ENCODE peak calls at places on chromosomes 6 and 20, in six cellular contexts. G, C, X, S, F and W are unnamed samples. For H3K4me1 and H3K9me3, the result is how much of the 10 kb centered on the place peaks cover.

GRCh38 chr6:41675992-41676391 is 37.7 kb downstream of the MDFI start:
- DNase-seq in G (no peak), C (no peak), X (no peak), S (no peak), F (no peak), W (no peak)

GRCh38 chr6:164344801-164345291 is 930.3 kb downstream of the QKI start:
- DNase-seq in G (no peak), C (no peak), X (peak), S (no peak), F (no peak), W (peak)

GRCh38 chr6:117118490-117118889 is 146.9 kb upstream of the VGLL2 start:
- DNase-seq in G (no peak), C (no peak), X (no peak), S (no peak), F (no peak), W (no peak)

GRCh38 chr6:138161434-138162103 is at the start of gene ARFGEF3:
- DNase-seq in G (no peak), C (no peak), X (peak), S (peak), F (peak), W (no peak)

GRCh38 chr6:13278184-13278583 is 50.2 kb downstream of the TBC1D7 start:
- DNase-seq in G (no peak), C (no peak), X (no peak), S (no peak), F (no peak), W (peak)

GRCh38 chr20:49717693-49718092 is 4.0 kb upstream of the B4GALT5 start:
- DNase-seq in G (no peak), C (no peak), X (no peak), S (no peak), F (no peak), W (no peak)

GRCh38 chr6:75381878-75382633 is 97.5 kb upstream of the TMEM30A start:
- DNase-seq in G (no peak), C (no peak), X (peak), S (no peak), F (no peak), W (no peak)

GRCh38 chr6:55825402-55826051 is 49.9 kb downstream of the BMP5 start:
- DNase-seq in G (no peak), C (no peak), X (peak), S (no peak), F (peak), W (no peak)

GRCh38 chr6:44237813-44238433 is 9.0 kb upstream of the HSP90AB1 start:
- DNase-seq in G (peak), C (peak), X (peak), S (peak), F (peak), W (no peak)

GRCh38 chr20:32675223-32675975 is 1.7 kb upstream of the C20orf203 start:
- DNase-seq in G (no peak), C (no peak), X (no peak), S (no peak), F (no peak), W (no peak)

GRCh38 chr20:1805161-1805581 is 90.0 kb upstream of the SIRPA start:
- DNase-seq in G (no peak), C (no peak), X (no peak), S (no peak), F (no peak), W (no peak)

GRCh38 chr6:65112435-65112834 is 594.6 kb downstream of the EYS start:
- DNase-seq in G (no peak), C (no peak), X (no peak), S (no peak), F (no peak), W (no peak)

GRCh38 chr20:19110866-19111460 is 101.5 kb upstream of the SLC24A3 start:
- DNase-seq in G (no peak), C (no peak), X (no peak), S (no peak), F (no peak), W (no peak)

GRCh38 chr20:29878281-29878741 is 1379.2 kb upstream of the DEFB115 start:
- DNase-seq in G (no peak), C (no peak), X (peak), S (peak), F (no peak), W (no peak)

GRCh38 chr20:34316191-34316814 is 13.1 kb upstream of the AHCY start:
- DNase-seq in G (no peak), C (no peak), X (peak), S (no peak), F (no peak), W (no peak)

GRCh38 chr6:33688451-33689147 is 22.9 kb downstream of the UQCC2 start:
- DNase-seq in G (no peak), C (no peak), X (no peak), S (no peak), F (no peak), W (no peak)

GRCh38 chr6:162636167-162636566 is 91.4 kb downstream of the PRKN start:
- DNase-seq in G (no peak), C (no peak), X (no peak), S (no peak), F (no peak), W (no peak)

GRCh38 chr6:17501982-17502704 is 98.0 kb upstream of the FAM8A1 start:
- DNase-seq in G (no peak), C (no peak), X (no peak), S (no peak), F (no peak), W (no peak)

GRCh38 chr20:55264825-55265224 is 740.5 kb downstream of the CBLN4 start:
- DNase-seq in G (no peak), C (no peak), X (no peak), S (no peak), F (no peak), W (no peak)

GRCh38 chr6:92710048-92710447 is 709.3 kb downstream of the EPHA7 start:
- DNase-seq in G (no peak), C (no peak), X (no peak), S (no peak), F (no peak), W (no peak)

GRCh38 chr6:30450908-30451818 is 38.1 kb upstream of the HLA-E start:
- DNase-seq in G (peak), C (no peak), X (peak), S (peak), F (peak), W (no peak)

GRCh38 chr6:137731960-137732616 is 135.0 kb upstream of the TNFAIP3 start:
- DNase-seq in G (no peak), C (no peak), X (peak), S (no peak), F (no peak), W (no peak)

GRCh38 chr6:132063738-132064137 is 112.6 kb upstream of the CCN2 start:
- DNase-seq in G (no peak), C (peak), X (peak), S (no peak), F (no peak), W (no peak)

GRCh38 chr20:52242237-52243230 is 51.0 kb upstream of the ZFP64 start:
- DNase-seq in G (no peak), C (no peak), X (peak), S (no peak), F (no peak), W (no peak)

DNA sequence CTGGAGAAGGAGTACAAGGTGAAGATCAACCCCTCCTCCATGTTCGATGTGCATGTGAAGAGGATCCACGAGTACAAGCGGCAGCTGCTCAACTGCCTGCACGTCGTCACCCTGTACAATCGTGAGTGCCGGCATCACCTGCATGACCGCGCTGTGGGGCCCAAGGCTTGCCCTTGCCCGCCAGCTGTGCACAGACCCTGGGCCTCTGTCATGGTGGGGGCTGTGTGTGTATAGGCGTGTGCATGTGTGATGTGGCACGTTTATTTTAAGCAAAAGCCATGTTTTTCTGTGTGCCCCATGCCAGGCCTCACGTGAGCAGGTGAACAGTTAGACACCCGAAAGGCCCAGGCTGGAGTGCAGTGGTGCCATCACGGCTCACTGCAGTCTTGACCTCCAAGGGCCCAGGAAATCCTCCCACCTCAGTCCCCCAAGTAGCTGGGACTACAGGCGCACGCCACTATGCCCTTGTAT is 36.3 kb downstream of the PYGB start:
- DNase-seq in G (no peak), C (no peak), X (no peak), S (peak), F (no peak), W (no peak)
- H3K4me1 ChIP-seq in G (under half), C (under half), X (under half), S (under half), F (under half), W (under half)

GRCh38 chr6:124076336-124077048 is 272.8 kb downstream of the NKAIN2 start:
- DNase-seq in G (no peak), C (no peak), X (no peak), S (no peak), F (no peak), W (no peak)
- H3K9me3 ChIP-seq in G (under half), C (under half), X (under half), S (under half), F (under half), W (under half)

DNA sequence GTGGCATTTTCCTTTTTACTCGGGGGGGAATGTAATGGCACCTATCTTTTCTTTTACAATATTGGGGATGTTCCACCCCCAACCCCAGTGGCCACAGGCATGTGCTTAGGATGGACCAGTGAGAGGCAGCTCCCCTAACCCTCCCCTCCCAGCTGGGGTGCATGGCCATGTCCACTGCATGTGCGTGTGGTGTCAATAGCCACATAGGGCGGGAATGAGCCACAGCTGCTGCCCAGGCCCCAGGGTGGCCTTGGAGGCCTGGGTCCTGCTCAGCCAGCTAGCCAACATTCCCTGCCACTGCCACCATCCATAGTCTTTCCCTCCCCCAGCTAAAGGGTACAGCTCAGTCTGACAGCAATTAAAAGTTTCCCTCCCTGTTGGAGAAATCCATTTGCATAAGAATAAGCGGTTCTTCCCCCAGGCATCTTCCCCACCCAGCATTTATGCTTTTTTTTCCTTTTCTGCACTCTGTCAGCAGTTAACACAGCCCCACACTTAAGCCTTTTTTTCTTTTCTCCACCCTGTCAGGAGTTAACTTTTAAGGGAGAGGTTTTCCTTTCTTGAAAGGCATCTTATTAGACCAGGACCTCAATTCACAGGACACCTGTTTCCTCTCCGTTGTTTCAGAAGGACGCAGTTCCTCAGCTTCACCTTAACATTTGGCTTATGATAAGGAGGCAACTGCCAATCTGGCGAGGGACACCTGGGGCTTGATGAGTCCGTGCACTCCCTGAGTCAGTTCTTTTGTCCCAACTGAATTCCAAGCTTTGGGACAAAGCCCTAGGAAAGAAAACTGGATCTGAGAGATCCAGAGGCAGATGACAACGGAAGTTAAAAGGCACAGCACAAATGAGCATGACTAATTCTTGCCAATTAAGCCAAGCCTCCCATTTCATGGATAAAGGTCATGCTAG is 121.4 kb downstream of the TPBG start:
- DNase-seq in G (no peak), C (no peak), X (no peak), S (no peak), F (no peak), W (no peak)
- H3K4me3 ChIP-seq in G (no peak), C (no peak), X (no peak), S (no peak), F (no peak), W (no peak)

GRCh38 chr6:53514677-53515076 is 30.2 kb downstream of the GCLC start:
- DNase-seq in G (no peak), C (no peak), X (no peak), S (no peak), F (no peak), W (no peak)
- H3K4me1 ChIP-seq in G (under half), C (under half), X (under half), S (under half), F (under half), W (under half)

DNA sequence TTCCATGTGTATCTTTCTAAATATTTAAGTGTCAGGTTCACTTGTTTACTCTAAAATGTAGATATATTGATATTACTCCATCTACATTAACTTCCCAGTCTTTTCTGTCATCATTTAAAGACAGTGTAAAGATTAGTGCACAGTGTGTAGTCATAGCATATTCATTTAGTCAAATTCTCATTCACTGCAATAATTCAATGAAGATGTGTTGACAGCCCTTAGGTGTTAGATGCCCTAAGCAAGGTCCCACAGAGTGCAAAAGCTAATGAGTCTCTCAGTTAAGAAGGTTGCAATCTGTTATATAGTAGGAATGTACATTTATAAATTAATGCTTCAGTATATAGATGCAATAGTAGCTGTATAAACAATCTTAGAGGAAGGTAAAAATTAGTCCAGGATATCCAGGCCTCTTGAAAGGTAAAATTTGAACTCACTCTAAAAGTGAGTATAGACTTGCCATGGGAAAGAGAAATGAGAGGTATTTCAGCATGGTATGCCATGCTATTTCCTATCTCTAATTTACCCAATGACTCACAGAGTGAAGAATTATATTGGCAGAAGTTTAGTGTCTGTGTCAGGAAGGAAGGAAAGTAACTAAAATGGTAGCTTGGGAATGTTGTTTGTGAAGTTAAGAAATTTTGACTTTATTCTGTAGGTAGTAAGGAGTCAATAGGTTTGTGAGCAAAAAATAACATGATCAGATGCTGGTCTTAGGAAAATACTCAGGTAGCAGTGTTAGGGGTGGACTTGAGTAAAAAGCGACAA is 969.9 kb upstream of the CITED2 start:
- DNase-seq in G (no peak), C (no peak), X (peak), S (no peak), F (no peak), W (no peak)
- H3K9me3 ChIP-seq in G (under half), C (under half), X (under half), S (under half), F (under half), W (under half)

GRCh38 chr6:7692453-7692784 is 33.5 kb upstream of the BMP6 start:
- DNase-seq in G (no peak), C (no peak), X (no peak), S (no peak), F (no peak), W (no peak)
- H3K4me3 ChIP-seq in G (no peak), C (no peak), X (no peak), S (no peak), F (no peak), W (no peak)

GRCh38 chr6:150690681-150691080 is 91.0 kb downstream of the PLEKHG1 start:
- DNase-seq in G (no peak), C (no peak), X (no peak), S (no peak), F (no peak), W (no peak)

GRCh38 chr6:150687508-150687907 is 87.8 kb downstream of the PLEKHG1 start:
- DNase-seq in G (no peak), C (no peak), X (no peak), S (peak), F (peak), W (no peak)

GRCh38 chr6:150691463-150691862 is 91.8 kb downstream of the PLEKHG1 start:
- DNase-seq in G (no peak), C (no peak), X (no peak), S (no peak), F (no peak), W (no peak)

GRCh38 chr6:150692604-150693003 is 92.9 kb downstream of the PLEKHG1 start:
- DNase-seq in G (no peak), C (no peak), X (no peak), S (no peak), F (no peak), W (no peak)

DNA sequence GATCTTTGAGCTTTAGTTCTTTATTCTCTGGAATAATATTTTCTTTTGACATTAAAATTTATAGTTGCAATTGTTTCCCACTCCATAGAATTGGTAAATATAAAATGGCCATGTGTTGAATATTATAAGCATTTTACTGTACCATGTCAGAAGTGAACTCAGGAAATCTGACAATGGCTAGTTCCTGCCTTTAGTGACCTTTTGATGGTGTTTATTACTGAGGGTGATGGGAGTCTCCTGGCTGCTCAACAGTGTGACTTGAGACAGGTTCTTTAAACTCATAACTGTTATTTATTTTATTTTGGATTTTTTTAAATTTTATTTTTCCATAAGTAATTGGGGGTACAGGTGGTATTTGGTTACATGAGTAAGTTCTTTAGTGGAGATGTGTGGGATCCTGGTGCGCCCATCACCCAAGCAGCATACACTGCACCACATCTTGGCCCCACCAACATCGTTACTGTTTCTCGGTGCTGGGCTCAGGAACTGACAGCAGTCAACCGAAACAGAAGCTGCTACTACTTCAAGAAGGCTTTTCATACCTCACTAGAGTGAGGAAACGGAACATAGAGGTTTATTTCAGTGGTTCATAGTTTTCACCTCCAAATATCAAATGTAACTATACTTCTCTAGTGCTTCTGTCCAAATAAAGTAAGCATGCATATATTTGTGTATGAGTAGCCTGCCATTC is 90.4 kb downstream of the PLEKHG1 start:
- DNase-seq in G (no peak), C (no peak), X (no peak), S (no peak), F (no peak), W (no peak)
- H3K4me1 ChIP-seq in G (under half), C (under half), X (under half), S (under half), F (under half), W (under half)

GRCh38 chr6:351011-351866 is 40.3 kb upstream of the IRF4 start:
- DNase-seq in G (no peak), C (no peak), X (no peak), S (peak), F (no peak), W (no peak)
- H3K9me3 ChIP-seq in G (under half), C (under half), X (under half), S (under half), F (under half), W (under half)

GRCh38 chr20:11403711-11404110 is 514.0 kb upstream of the BTBD3 start:
- DNase-seq in G (no peak), C (no peak), X (peak), S (no peak), F (no peak), W (no peak)

GRCh38 chr20:11401988-11402387 is 515.7 kb upstream of the BTBD3 start:
- DNase-seq in G (no peak), C (no peak), X (no peak), S (no peak), F (no peak), W (no peak)
- H3K4me3 ChIP-seq in G (no peak), C (no peak), X (no peak), S (no peak), F (no peak), W (no peak)

GRCh38 chr20:62926229-62927127 is at the start of gene DIDO1:
- DNase-seq in G (peak), C (peak), X (peak), S (peak), F (peak), W (no peak)
- H3K4me1 ChIP-seq in G (half or more), C (under half), X (under half), S (under half), F (half or more), W (under half)